ENCODE peak calls at places on chromosome 10, in five cellular contexts. One of them, this sample, is unnamed.

GRCh38 chr10:23457632-23458417 is 18.9 kb downstream of the OTUD1 start:
- DNase-seq in HepG2: no peak
- DNase-seq in sigmoid colon: no peak
- DNase-seq in H1: no peak
- DNase-seq in ovary: no peak
- DNase-seq in this sample: no peak

GRCh38 chr10:117268258-117268657 is 27.3 kb downstream of the SLC18A2 start:
- DNase-seq in sigmoid colon: no peak
- DNase-seq in ovary: no peak
- DNase-seq in HepG2: no peak
- DNase-seq in H1: no peak
- DNase-seq in this sample: no peak

GRCh38 chr10:84298077-84298476 is 30.3 kb upstream of the CCSER2 start:
- DNase-seq in ovary: no peak
- DNase-seq in sigmoid colon: no peak
- DNase-seq in H1: no peak
- DNase-seq in HepG2: no peak
- DNase-seq in this sample: no peak

GRCh38 chr10:2202401-2202800 is 465.1 kb upstream of the ADARB2 start:
- DNase-seq in H1: peak; percentile 10
- DNase-seq in HepG2: no peak
- DNase-seq in sigmoid colon: no peak
- DNase-seq in ovary: no peak
- DNase-seq in this sample: no peak

GRCh38 chr10:129416136-129416530 is 50.9 kb upstream of the MGMT start:
- DNase-seq in H1: no peak
- DNase-seq in sigmoid colon: no peak
- DNase-seq in HepG2: no peak
- DNase-seq in ovary: no peak
- DNase-seq in this sample: no peak

GRCh38 chr10:29501692-29502091 is 133.1 kb downstream of the SVIL start:
- DNase-seq in H1: no peak
- DNase-seq in HepG2: no peak
- DNase-seq in ovary: no peak
- DNase-seq in sigmoid colon: no peak
- DNase-seq in this sample: no peak

GRCh38 chr10:86968271-86968993 is at the start of gene ADIRF:
- DNase-seq in ovary: peak; percentile 79
- DNase-seq in sigmoid colon: peak; percentile 80
- DNase-seq in HepG2: no peak
- DNase-seq in H1: no peak
- DNase-seq in this sample: peak; percentile 84

GRCh38 chr10:127737563-127738511 is 852 bp downstream of the FOXI2 start:
- DNase-seq in H1: no peak
- DNase-seq in ovary: no peak
- DNase-seq in sigmoid colon: no peak
- DNase-seq in HepG2: no peak
- DNase-seq in this sample: no peak

GRCh38 chr10:102418612-102419560 is at the start of gene PSD:
- DNase-seq in H1: no peak
- DNase-seq in ovary: no peak
- DNase-seq in sigmoid colon: no peak
- DNase-seq in HepG2: no peak
- DNase-seq in this sample: no peak

GRCh38 chr10:78330884-78331283 is 297.2 kb downstream of the RPS24 start:
- DNase-seq in sigmoid colon: no peak
- DNase-seq in HepG2: no peak
- DNase-seq in H1: no peak
- DNase-seq in ovary: no peak
- DNase-seq in this sample: no peak

GRCh38 chr10:9016930-9017329 is 962.4 kb downstream of the GATA3 start:
- DNase-seq in ovary: no peak
- DNase-seq in HepG2: no peak
- DNase-seq in sigmoid colon: no peak
- DNase-seq in H1: no peak
- DNase-seq in this sample: no peak

GRCh38 chr10:30048768-30049507 is 10.4 kb downstream of the JCAD start:
- DNase-seq in sigmoid colon: no peak
- DNase-seq in H1: no peak
- DNase-seq in HepG2: no peak
- DNase-seq in ovary: no peak
- DNase-seq in this sample: no peak

GRCh38 chr10:76150139-76150885 is 718.9 kb downstream of the LRMDA start:
- DNase-seq in sigmoid colon: no peak
- DNase-seq in HepG2: peak; percentile 96
- DNase-seq in ovary: peak; percentile 28
- DNase-seq in H1: no peak
- DNase-seq in this sample: no peak

GRCh38 chr10:124093076-124093773 is at the start of gene CHST15:
- DNase-seq in HepG2: peak; percentile 86
- DNase-seq in ovary: peak; percentile 67
- DNase-seq in H1: peak; percentile 54
- DNase-seq in sigmoid colon: peak; percentile 89
- DNase-seq in this sample: peak; percentile 46

GRCh38 chr10:23435378-23435777 is 3.5 kb upstream of the OTUD1 start:
- DNase-seq in H1: no peak
- DNase-seq in sigmoid colon: no peak
- DNase-seq in ovary: no peak
- DNase-seq in HepG2: no peak
- DNase-seq in this sample: no peak

GRCh38 chr10:32937824-32938482 is 20.1 kb downstream of the ITGB1 start:
- DNase-seq in sigmoid colon: peak; percentile 69
- DNase-seq in HepG2: peak; percentile 52
- DNase-seq in ovary: no peak
- DNase-seq in H1: no peak
- DNase-seq in this sample: peak; percentile 19

GRCh38 chr10:21888959-21889358 is 114.6 kb downstream of the DNAJC1 start:
- DNase-seq in H1: no peak
- DNase-seq in ovary: no peak
- DNase-seq in sigmoid colon: no peak
- DNase-seq in HepG2: no peak
- DNase-seq in this sample: peak; percentile 10

GRCh38 chr10:60962946-60963345 is 19.0 kb upstream of the RHOBTB1 start:
- DNase-seq in HepG2: no peak
- DNase-seq in ovary: no peak
- DNase-seq in H1: no peak
- DNase-seq in sigmoid colon: no peak
- DNase-seq in this sample: no peak

GRCh38 chr10:45586028-45586824 is 86.3 kb downstream of the ZFAND4 start:
- DNase-seq in H1: no peak
- DNase-seq in ovary: no peak
- DNase-seq in HepG2: no peak
- DNase-seq in sigmoid colon: no peak
- DNase-seq in this sample: no peak

DNA sequence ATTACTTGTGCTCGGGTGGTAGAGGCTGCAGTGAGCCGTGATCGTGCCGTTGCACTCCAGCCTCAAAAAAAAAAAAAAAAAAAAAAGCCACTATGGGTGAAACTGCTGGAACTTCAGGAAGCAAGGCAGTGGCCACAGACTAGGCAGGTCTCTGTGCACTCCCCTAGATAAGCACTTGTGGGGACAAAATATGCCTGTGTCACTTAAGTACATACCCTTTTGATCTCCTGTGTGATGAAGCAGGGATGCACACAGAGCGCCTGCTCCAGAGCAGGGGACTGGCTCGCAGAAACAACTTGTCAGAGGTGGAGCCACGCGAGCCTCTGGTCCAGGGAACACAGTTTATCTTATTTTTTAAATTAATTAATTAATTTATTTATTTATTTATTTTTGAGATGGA is 42.9 kb upstream of the PSAP start:
- DNase-seq in H1: no peak
- DNase-seq in HepG2: peak; percentile 78
- DNase-seq in sigmoid colon: no peak
- DNase-seq in ovary: no peak
- DNase-seq in this sample: no peak
- H3K27ac ChIP-seq in H1: no peak overlapping the region
- H3K27ac ChIP-seq in HepG2: no peak overlapping the region
- H3K27ac ChIP-seq in sigmoid colon: no peak overlapping the region
- H3K27ac ChIP-seq in ovary: no peak overlapping the region
- H3K27ac ChIP-seq in this sample: no peak overlapping the region

GRCh38 chr10:48451969-48452878 is 145.7 kb downstream of the MAPK8 start:
- DNase-seq in HepG2: peak; percentile 21
- DNase-seq in sigmoid colon: no peak
- DNase-seq in ovary: no peak
- DNase-seq in H1: no peak
- DNase-seq in this sample: no peak

GRCh38 chr10:48448796-48449195 is 142.3 kb downstream of the MAPK8 start:
- DNase-seq in H1: no peak
- DNase-seq in HepG2: no peak
- DNase-seq in sigmoid colon: no peak
- DNase-seq in ovary: no peak
- DNase-seq in this sample: no peak

GRCh38 chr10:48450811-48451466 is 144.5 kb downstream of the MAPK8 start:
- DNase-seq in HepG2: no peak
- DNase-seq in ovary: no peak
- DNase-seq in H1: no peak
- DNase-seq in sigmoid colon: peak; percentile 63
- DNase-seq in this sample: no peak

GRCh38 chr10:48449501-48450232 is 143.2 kb downstream of the MAPK8 start:
- DNase-seq in ovary: peak; percentile 27
- DNase-seq in H1: no peak
- DNase-seq in sigmoid colon: peak; percentile 52
- DNase-seq in HepG2: no peak
- DNase-seq in this sample: no peak

GRCh38 chr10:48450233-48450810 is 143.8 kb downstream of the MAPK8 start:
- DNase-seq in ovary: peak; percentile 27
- DNase-seq in H1: no peak
- DNase-seq in HepG2: no peak
- DNase-seq in sigmoid colon: peak; percentile 57
- DNase-seq in this sample: no peak
- H3K27me3 ChIP-seq in ovary: no peaks in the 10 kb centered on the region
- H3K27me3 ChIP-seq in H1: no peaks in the 10 kb centered on the region
- H3K27me3 ChIP-seq in HepG2: peaks cover 7% of the 10 kb centered on the region
- H3K27me3 ChIP-seq in sigmoid colon: no peaks in the 10 kb centered on the region
- H3K27me3 ChIP-seq in this sample: no peaks in the 10 kb centered on the region

DNA sequence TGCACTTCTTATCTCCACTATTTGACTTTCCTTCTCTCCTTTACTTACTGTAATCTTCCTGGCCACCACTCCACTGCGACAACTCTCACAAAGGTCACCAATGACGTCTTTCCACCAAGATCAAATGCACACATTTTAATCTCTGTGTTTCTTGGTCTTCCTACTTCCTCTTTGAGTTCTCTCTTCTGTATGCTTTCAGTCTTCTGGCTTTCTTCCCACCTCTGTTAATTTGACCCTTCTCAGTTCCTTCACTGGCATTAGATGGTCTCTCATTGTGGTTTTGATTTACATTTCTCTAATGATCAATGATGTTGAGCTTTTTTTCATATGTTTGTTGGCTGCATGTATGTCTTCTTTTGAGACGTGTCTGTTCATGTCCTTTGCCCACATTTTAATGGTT is 31.9 kb downstream of the FAM107B start:
- DNase-seq in sigmoid colon: no peak
- DNase-seq in ovary: no peak
- DNase-seq in HepG2: no peak
- DNase-seq in H1: no peak
- DNase-seq in this sample: no peak
- TF ChIP-seq EP300 in sigmoid colon: no peak
- TF ChIP-seq EP300 in ovary: no peak
- TF ChIP-seq EP300 in HepG2: no peak
- TF ChIP-seq EP300 in H1: no peak
- TF ChIP-seq EP300 in this sample: no peak

GRCh38 chr10:51079766-51080165 is 5.5 kb downstream of the PRKG1 start:
- DNase-seq in HepG2: no peak
- DNase-seq in ovary: no peak
- DNase-seq in sigmoid colon: no peak
- DNase-seq in H1: no peak
- DNase-seq in this sample: no peak
- H3K27ac ChIP-seq in HepG2: no peak overlapping the region
- H3K27ac ChIP-seq in ovary: no peak overlapping the region
- H3K27ac ChIP-seq in sigmoid colon: peak overlapping the region; percentile 93
- H3K27ac ChIP-seq in H1: peak overlapping the region; percentile 16
- H3K27ac ChIP-seq in this sample: peak overlapping the region; percentile 42

GRCh38 chr10:131439705-131440104 is 128.2 kb upstream of the TCERG1L start:
- DNase-seq in ovary: no peak
- DNase-seq in HepG2: no peak
- DNase-seq in H1: no peak
- DNase-seq in sigmoid colon: no peak
- DNase-seq in this sample: no peak

GRCh38 chr10:131438665-131439064 is 127.1 kb upstream of the TCERG1L start:
- DNase-seq in sigmoid colon: no peak
- DNase-seq in H1: no peak
- DNase-seq in ovary: no peak
- DNase-seq in HepG2: no peak
- DNase-seq in this sample: no peak

GRCh38 chr10:131436467-131436866 is 124.9 kb upstream of the TCERG1L start:
- DNase-seq in HepG2: no peak
- DNase-seq in sigmoid colon: no peak
- DNase-seq in H1: no peak
- DNase-seq in ovary: no peak
- DNase-seq in this sample: no peak

GRCh38 chr10:131435760-131436448 is 124.4 kb upstream of the TCERG1L start:
- DNase-seq in HepG2: no peak
- DNase-seq in sigmoid colon: no peak
- DNase-seq in ovary: no peak
- DNase-seq in H1: no peak
- DNase-seq in this sample: no peak

DNA sequence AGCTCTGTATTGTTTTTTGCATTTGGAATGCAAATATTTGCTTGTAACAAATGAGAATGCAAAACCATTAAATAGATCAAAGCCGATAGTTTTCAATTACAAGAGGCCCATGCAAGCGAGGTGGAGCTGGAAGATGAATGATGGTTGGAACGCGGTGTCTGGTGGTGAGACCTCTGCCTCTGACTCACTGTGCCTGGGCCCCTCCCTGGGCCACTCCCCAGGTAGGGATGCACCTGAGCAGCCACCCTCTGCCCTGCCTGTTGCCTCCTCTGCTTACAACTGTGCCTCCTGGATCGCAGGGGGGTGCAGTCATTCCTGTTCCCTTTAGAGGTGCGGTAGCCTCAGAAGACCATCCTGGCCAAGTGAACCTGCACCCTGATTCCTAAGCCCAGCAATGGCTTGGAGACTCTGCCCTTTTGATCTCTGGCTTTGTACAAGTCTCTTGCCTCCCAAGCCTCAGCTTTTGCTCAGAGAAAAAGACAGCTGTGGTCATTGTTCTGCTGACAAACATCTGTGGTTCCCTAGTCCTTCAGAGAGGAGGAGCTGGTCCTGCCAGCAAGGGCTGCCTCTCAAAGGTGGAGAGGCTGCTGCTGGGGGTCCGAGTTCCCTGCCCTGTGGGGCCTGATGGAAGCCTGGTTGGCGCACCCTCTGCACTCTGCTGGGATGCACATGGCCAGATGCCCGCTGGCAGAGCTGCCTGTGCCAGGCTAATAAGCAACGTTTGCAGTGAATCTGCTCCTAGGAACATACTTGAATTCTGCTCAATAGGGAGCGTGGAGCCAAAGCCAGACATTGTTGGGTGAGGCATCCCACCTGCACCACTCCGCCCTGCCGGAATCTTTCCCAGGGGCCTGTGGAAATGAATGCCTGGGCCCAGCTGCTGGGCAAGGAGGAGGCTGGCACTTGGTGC is 126.3 kb upstream of the TCERG1L start:
- DNase-seq in H1: no peak
- DNase-seq in sigmoid colon: no peak
- DNase-seq in ovary: no peak
- DNase-seq in HepG2: no peak
- DNase-seq in this sample: no peak
- H3K27me3 ChIP-seq in H1: no peaks in the 10 kb centered on the region
- H3K27me3 ChIP-seq in sigmoid colon: no peaks in the 10 kb centered on the region
- H3K27me3 ChIP-seq in ovary: no peaks in the 10 kb centered on the region
- H3K27me3 ChIP-seq in HepG2: peaks cover 77% of the 10 kb centered on the region
- H3K27me3 ChIP-seq in this sample: no peaks in the 10 kb centered on the region

GRCh38 chr10:103723557-103723956 is 131.8 kb downstream of the SH3PXD2A start:
- DNase-seq in H1: no peak
- DNase-seq in ovary: no peak
- DNase-seq in sigmoid colon: no peak
- DNase-seq in HepG2: no peak
- DNase-seq in this sample: no peak
- TF ChIP-seq EP300 in H1: no peak
- TF ChIP-seq EP300 in ovary: no peak
- TF ChIP-seq EP300 in sigmoid colon: no peak
- TF ChIP-seq EP300 in HepG2: no peak
- TF ChIP-seq EP300 in this sample: no peak